ENCODE peak calls at places on chromosomes 7 and 10, in ten cellular contexts. One of them, this sample, is unnamed.

GRCh38 chr7:69218634-69219033 is 379.6 kb upstream of the AUTS2 start:
- DNase-seq in RKO: no peak
- DNase-seq in effector memory CD4-positive, alpha-beta T cell: no peak
- DNase-seq in endothelial cell: no peak
- DNase-seq in GM23338: no peak
- DNase-seq in substantia nigra: no peak
- DNase-seq in stimulated activated CD8-positive, alpha-beta memory T cell treated with anti-CD3 and anti-CD28 coated beads, Interleukin-12 subunit alpha, Interleukin-12 subunit beta, amount 100 ng/mL, for 1 hour: no peak
- DNase-seq in kidney tubule cell: no peak
- DNase-seq in astrocyte: no peak
- DNase-seq in T-helper 1 cell: no peak
- DNase-seq in this sample: no peak

GRCh38 chr7:46034056-46034768 is 113.1 kb upstream of the IGFBP3 start:
- DNase-seq in endothelial cell: no peak
- DNase-seq in RKO: no peak
- DNase-seq in substantia nigra: no peak
- DNase-seq in effector memory CD4-positive, alpha-beta T cell: no peak
- DNase-seq in GM23338: no peak
- DNase-seq in stimulated activated CD8-positive, alpha-beta memory T cell treated with anti-CD3 and anti-CD28 coated beads, Interleukin-12 subunit alpha, Interleukin-12 subunit beta, amount 100 ng/mL, for 1 hour: no peak
- DNase-seq in kidney tubule cell: no peak
- DNase-seq in T-helper 1 cell: no peak
- DNase-seq in astrocyte: peak; percentile 59
- DNase-seq in this sample: no peak

GRCh38 chr7:128909605-128910568 is 622 bp downstream of the KCP start:
- DNase-seq in RKO: no peak
- DNase-seq in substantia nigra: no peak
- DNase-seq in GM23338: peak; percentile 74
- DNase-seq in effector memory CD4-positive, alpha-beta T cell: no peak
- DNase-seq in T-helper 1 cell: no peak
- DNase-seq in endothelial cell: peak; percentile 39
- DNase-seq in kidney tubule cell: peak; percentile 87
- DNase-seq in stimulated activated CD8-positive, alpha-beta memory T cell treated with anti-CD3 and anti-CD28 coated beads, Interleukin-12 subunit alpha, Interleukin-12 subunit beta, amount 100 ng/mL, for 1 hour: no peak
- DNase-seq in astrocyte: peak; percentile 25
- DNase-seq in this sample: no peak

GRCh38 chr10:43238462-43238861 is 28.4 kb downstream of the RASGEF1A start:
- DNase-seq in kidney tubule cell: no peak
- DNase-seq in astrocyte: no peak
- DNase-seq in substantia nigra: no peak
- DNase-seq in RKO: no peak
- DNase-seq in GM23338: no peak
- DNase-seq in stimulated activated CD8-positive, alpha-beta memory T cell treated with anti-CD3 and anti-CD28 coated beads, Interleukin-12 subunit alpha, Interleukin-12 subunit beta, amount 100 ng/mL, for 1 hour: no peak
- DNase-seq in effector memory CD4-positive, alpha-beta T cell: no peak
- DNase-seq in endothelial cell: no peak
- DNase-seq in T-helper 1 cell: no peak
- DNase-seq in this sample: no peak

GRCh38 chr10:113301342-113301984 is 251.4 kb upstream of the HABP2 start:
- DNase-seq in T-helper 1 cell: no peak
- DNase-seq in endothelial cell: peak; percentile 11
- DNase-seq in substantia nigra: no peak
- DNase-seq in effector memory CD4-positive, alpha-beta T cell: no peak
- DNase-seq in RKO: no peak
- DNase-seq in GM23338: peak; percentile 59
- DNase-seq in kidney tubule cell: no peak
- DNase-seq in stimulated activated CD8-positive, alpha-beta memory T cell treated with anti-CD3 and anti-CD28 coated beads, Interleukin-12 subunit alpha, Interleukin-12 subunit beta, amount 100 ng/mL, for 1 hour: no peak
- DNase-seq in astrocyte: no peak
- DNase-seq in this sample: no peak

GRCh38 chr7:73741600-73741999 is 3.0 kb upstream of the ABHD11 start:
- DNase-seq in effector memory CD4-positive, alpha-beta T cell: no peak
- DNase-seq in RKO: no peak
- DNase-seq in GM23338: peak; percentile 81
- DNase-seq in kidney tubule cell: peak; percentile 66
- DNase-seq in substantia nigra: no peak
- DNase-seq in astrocyte: no peak
- DNase-seq in stimulated activated CD8-positive, alpha-beta memory T cell treated with anti-CD3 and anti-CD28 coated beads, Interleukin-12 subunit alpha, Interleukin-12 subunit beta, amount 100 ng/mL, for 1 hour: no peak
- DNase-seq in T-helper 1 cell: no peak
- DNase-seq in endothelial cell: no peak
- DNase-seq in this sample: no peak

GRCh38 chr10:97150191-97150590 is 35.6 kb downstream of the SLIT1 start:
- DNase-seq in T-helper 1 cell: no peak
- DNase-seq in endothelial cell: no peak
- DNase-seq in effector memory CD4-positive, alpha-beta T cell: no peak
- DNase-seq in stimulated activated CD8-positive, alpha-beta memory T cell treated with anti-CD3 and anti-CD28 coated beads, Interleukin-12 subunit alpha, Interleukin-12 subunit beta, amount 100 ng/mL, for 1 hour: no peak
- DNase-seq in substantia nigra: no peak
- DNase-seq in RKO: no peak
- DNase-seq in GM23338: no peak
- DNase-seq in astrocyte: no peak
- DNase-seq in kidney tubule cell: no peak
- DNase-seq in this sample: no peak

GRCh38 chr7:85021090-85021704 is 165.7 kb downstream of the SEMA3D start:
- DNase-seq in substantia nigra: no peak
- DNase-seq in GM23338: peak; percentile 32
- DNase-seq in T-helper 1 cell: no peak
- DNase-seq in stimulated activated CD8-positive, alpha-beta memory T cell treated with anti-CD3 and anti-CD28 coated beads, Interleukin-12 subunit alpha, Interleukin-12 subunit beta, amount 100 ng/mL, for 1 hour: no peak
- DNase-seq in endothelial cell: no peak
- DNase-seq in RKO: peak; percentile 79
- DNase-seq in astrocyte: no peak
- DNase-seq in kidney tubule cell: peak; percentile 18
- DNase-seq in effector memory CD4-positive, alpha-beta T cell: no peak
- DNase-seq in this sample: no peak

GRCh38 chr7:93715234-93715633 is 140.7 kb upstream of the CALCR start:
- DNase-seq in substantia nigra: peak; percentile 20
- DNase-seq in GM23338: peak; percentile 77
- DNase-seq in kidney tubule cell: peak; percentile 63
- DNase-seq in T-helper 1 cell: no peak
- DNase-seq in endothelial cell: peak; percentile 75
- DNase-seq in stimulated activated CD8-positive, alpha-beta memory T cell treated with anti-CD3 and anti-CD28 coated beads, Interleukin-12 subunit alpha, Interleukin-12 subunit beta, amount 100 ng/mL, for 1 hour: no peak
- DNase-seq in astrocyte: peak; percentile 18
- DNase-seq in effector memory CD4-positive, alpha-beta T cell: no peak
- DNase-seq in RKO: peak; percentile 78
- DNase-seq in this sample: no peak

GRCh38 chr7:116805100-116805544 is 57.3 kb upstream of the CAPZA2 start:
- DNase-seq in stimulated activated CD8-positive, alpha-beta memory T cell treated with anti-CD3 and anti-CD28 coated beads, Interleukin-12 subunit alpha, Interleukin-12 subunit beta, amount 100 ng/mL, for 1 hour: no peak
- DNase-seq in effector memory CD4-positive, alpha-beta T cell: no peak
- DNase-seq in endothelial cell: no peak
- DNase-seq in T-helper 1 cell: no peak
- DNase-seq in GM23338: no peak
- DNase-seq in RKO: no peak
- DNase-seq in astrocyte: peak; percentile 36
- DNase-seq in substantia nigra: no peak
- DNase-seq in kidney tubule cell: peak; percentile 18
- DNase-seq in this sample: no peak

GRCh38 chr7:106238830-106239229 is 46.0 kb downstream of the NAMPT start:
- DNase-seq in T-helper 1 cell: no peak
- DNase-seq in GM23338: no peak
- DNase-seq in kidney tubule cell: no peak
- DNase-seq in stimulated activated CD8-positive, alpha-beta memory T cell treated with anti-CD3 and anti-CD28 coated beads, Interleukin-12 subunit alpha, Interleukin-12 subunit beta, amount 100 ng/mL, for 1 hour: no peak
- DNase-seq in effector memory CD4-positive, alpha-beta T cell: no peak
- DNase-seq in RKO: no peak
- DNase-seq in substantia nigra: no peak
- DNase-seq in astrocyte: no peak
- DNase-seq in endothelial cell: no peak
- DNase-seq in this sample: no peak

GRCh38 chr7:64310426-64310825 is 3.3 kb upstream of the ZNF736 start:
- DNase-seq in RKO: no peak
- DNase-seq in substantia nigra: no peak
- DNase-seq in effector memory CD4-positive, alpha-beta T cell: no peak
- DNase-seq in stimulated activated CD8-positive, alpha-beta memory T cell treated with anti-CD3 and anti-CD28 coated beads, Interleukin-12 subunit alpha, Interleukin-12 subunit beta, amount 100 ng/mL, for 1 hour: no peak
- DNase-seq in astrocyte: no peak
- DNase-seq in T-helper 1 cell: no peak
- DNase-seq in GM23338: no peak
- DNase-seq in endothelial cell: no peak
- DNase-seq in kidney tubule cell: no peak
- DNase-seq in this sample: no peak

GRCh38 chr10:93749218-93749799 is 8.4 kb upstream of the LGI1 start:
- DNase-seq in RKO: no peak
- DNase-seq in astrocyte: peak; percentile 18
- DNase-seq in substantia nigra: no peak
- DNase-seq in T-helper 1 cell: no peak
- DNase-seq in GM23338: peak; percentile 72
- DNase-seq in effector memory CD4-positive, alpha-beta T cell: no peak
- DNase-seq in endothelial cell: no peak
- DNase-seq in kidney tubule cell: peak; percentile 28
- DNase-seq in stimulated activated CD8-positive, alpha-beta memory T cell treated with anti-CD3 and anti-CD28 coated beads, Interleukin-12 subunit alpha, Interleukin-12 subunit beta, amount 100 ng/mL, for 1 hour: no peak
- DNase-seq in this sample: no peak

GRCh38 chr10:67784584-67784983 is 53.4 kb downstream of the DNAJC12 start:
- DNase-seq in stimulated activated CD8-positive, alpha-beta memory T cell treated with anti-CD3 and anti-CD28 coated beads, Interleukin-12 subunit alpha, Interleukin-12 subunit beta, amount 100 ng/mL, for 1 hour: no peak
- DNase-seq in RKO: no peak
- DNase-seq in substantia nigra: no peak
- DNase-seq in effector memory CD4-positive, alpha-beta T cell: no peak
- DNase-seq in T-helper 1 cell: no peak
- DNase-seq in endothelial cell: no peak
- DNase-seq in kidney tubule cell: no peak
- DNase-seq in GM23338: no peak
- DNase-seq in astrocyte: no peak
- DNase-seq in this sample: no peak

This sample was measured in T-helper 9 cell.